ENCODE peak calls at places on chromosomes 11 and 22, in ten cellular contexts. P is neural crest cell; H is pancreas; L is stimulated activated CD8-positive, alpha-beta memory T cell treated with anti-CD3 and anti-CD28 coated beads, Interleukin-2, amount 100 ng/mL, for 1 hour; X is HS-5; A is NCI-H1417; J is stimulated activated CD4-positive, alpha-beta T cell treated with anti-CD3 and anti-CD28 coated beads, Interleukin-2, amount 100 ng/mL, for 24 hours; T is aorta; G is MM.1S; C is naive thymus-derived CD8-positive, alpha-beta T cell. K is an unnamed sample.
A peak's percentile ranks its signal among the peaks of the same experiment; 100 is the strongest.

GRCh38 chr22:26584010-26584409 is 5.9 kb downstream of the TPST2 start:
- DNase-seq in P (no peak), H (no peak), L (no peak), X (no peak), A (no peak), J (no peak), T (no peak), G (no peak), C (no peak), K (no peak)

GRCh38 chr11:72239296-72239848 is 4.6 kb downstream of the PHOX2A start:
- DNase-seq in P (peak; percentile 27), H (no peak), L (no peak), X (no peak), A (peak; percentile 85), J (no peak), T (no peak), G (no peak), C (no peak), K (no peak)

GRCh38 chr22:35721954-35722353 is 4.3 kb downstream of the APOL5 start:
- DNase-seq in P (no peak), H (no peak), L (no peak), X (no peak), A (no peak), J (no peak), T (no peak), G (no peak), C (no peak), K (no peak)

GRCh38 chr11:45901646-45902045 is 5.4 kb downstream of the FREY1 start:
- DNase-seq in P (peak; percentile 41), H (no peak), L (no peak), X (no peak), A (no peak), J (no peak), T (peak; percentile 65), G (no peak), C (no peak), K (no peak)

GRCh38 chr22:27105142-27106025 is 448.0 kb downstream of the MIAT start:
- DNase-seq in P (no peak), H (no peak), L (no peak), X (no peak), A (no peak), J (no peak), T (peak; percentile 88), G (no peak), C (no peak), K (no peak)

GRCh38 chr22:27420186-27420816 is 381.3 kb downstream of the MN1 start:
- DNase-seq in P (no peak), H (no peak), L (no peak), X (no peak), A (no peak), J (no peak), T (no peak), G (no peak), C (no peak), K (no peak)

GRCh38 chr11:123145220-123145619 is 49.8 kb downstream of the CLMP start:
- DNase-seq in P (no peak), H (peak; percentile 54), L (no peak), X (peak; percentile 63), A (no peak), J (no peak), T (no peak), G (no peak), C (no peak), K (no peak)

GRCh38 chr11:66881436-66881835 is 24.6 kb downstream of the LRFN4 start:
- DNase-seq in P (no peak), H (no peak), L (no peak), X (no peak), A (peak; percentile 57), J (no peak), T (no peak), G (no peak), C (no peak), K (no peak)

GRCh38 chr22:22080270-22080669 is 97.7 kb upstream of the TOP3B start:
- DNase-seq in P (no peak), H (no peak), L (no peak), X (no peak), A (no peak), J (no peak), T (no peak), G (no peak), C (no peak), K (no peak)

GRCh38 chr11:34570584-34570983 is 50.3 kb upstream of the EHF start:
- DNase-seq in P (no peak), H (no peak), L (no peak), X (no peak), A (no peak), J (no peak), T (no peak), G (peak; percentile 80), C (no peak), K (no peak)

GRCh38 chr11:35919244-35919643 is 24.6 kb upstream of the LDLRAD3 start:
- DNase-seq in P (no peak), H (no peak), L (no peak), X (no peak), A (peak; percentile 78), J (no peak), T (no peak), G (no peak), C (no peak), K (no peak)